ENCODE peak calls at places on chromosome 14, in eight cellular contexts. K is AG08395; X is HTR-8/SVneo; H is germinal center; P is Calu3; N is M059J; J is RWPE1; A is activated T-helper 1 cell treated with anti-CD3 and anti-CD28 coated beads, Interleukin-2, amount 50 U/mL, for 16 hours. T is an unnamed sample.

GRCh38 chr14:80536456-80536855 is 325.2 kb upstream of the DIO2 start:
- DNase-seq in K (no peak), X (no peak), H (no peak), P (no peak), N (no peak), J (no peak), A (no peak), T (no peak)

GRCh38 chr14:23512156-23512555 is 39.4 kb downstream of the ZFHX2 start:
- DNase-seq in K (no peak), X (no peak), H (no peak), P (no peak), N (no peak), J (no peak), A (no peak), T (no peak)

GRCh38 chr14:51472881-51473280 is 178.8 kb upstream of the FRMD6 start:
- DNase-seq in K (no peak), X (no peak), H (no peak), P (peak; percentile 41), N (peak; percentile 74), J (no peak), A (no peak), T (no peak)

GRCh38 chr14:72850360-72850759 is 43.5 kb downstream of the DPF3 start:
- DNase-seq in K (peak; percentile 32), X (no peak), H (no peak), P (peak; percentile 56), N (peak; percentile 15), J (no peak), A (no peak), T (no peak)

GRCh38 chr14:33979613-33980276 is 28.9 kb upstream of the EGLN3 start:
- DNase-seq in K (no peak), X (no peak), H (no peak), P (no peak), N (no peak), J (no peak), A (no peak), T (no peak)

GRCh38 chr14:23640524-23641141 is 4.5 kb downstream of the DHRS2 start:
- DNase-seq in K (peak; percentile 63), X (peak; percentile 51), H (no peak), P (no peak), N (peak; percentile 78), J (no peak), A (no peak), T (no peak)

GRCh38 chr14:54633076-54633475 is 66.1 kb downstream of the SAMD4A start:
- DNase-seq in K (no peak), X (no peak), H (no peak), P (no peak), N (no peak), J (no peak), A (no peak), T (no peak)

GRCh38 chr14:51931308-51931707 is 58.0 kb upstream of the RTRAF start:
- DNase-seq in K (no peak), X (no peak), H (no peak), P (no peak), N (no peak), J (no peak), A (no peak), T (no peak)

GRCh38 chr14:89465894-89466293 is 48.9 kb upstream of the FOXN3 start:
- DNase-seq in K (no peak), X (no peak), H (no peak), P (no peak), N (no peak), J (no peak), A (no peak), T (no peak)

GRCh38 chr14:47674148-47674545 is 1.3 kb downstream of the MDGA2 start:
- DNase-seq in K (no peak), X (no peak), H (no peak), P (no peak), N (no peak), J (no peak), A (no peak), T (no peak)

GRCh38 chr14:52551696-52552062 is 626 bp downstream of the TXNDC16 start:
- DNase-seq in K (peak; percentile 18), X (peak; percentile 29), H (peak; percentile 14), P (no peak), N (peak; percentile 44), J (peak; percentile 20), A (no peak), T (peak; percentile 21)

GRCh38 chr14:105999361-106000028 is 473.1 kb downstream of the TMEM121 start:
- DNase-seq in K (no peak), X (no peak), H (peak; percentile 42), P (peak; percentile 37), N (peak; percentile 44), J (no peak), A (peak; percentile 52), T (peak; percentile 70)

GRCh38 chr14:80275208-80275850 is 64.0 kb upstream of the DIO2 start:
- DNase-seq in K (peak; percentile 36), X (peak; percentile 2), H (no peak), P (no peak), N (peak; percentile 63), J (peak; percentile 9), A (no peak), T (no peak)

GRCh38 chr14:40188006-40188405 is 755.8 kb upstream of the FBXO33 start:
- DNase-seq in K (no peak), X (no peak), H (no peak), P (no peak), N (peak; percentile 48), J (peak; percentile 9), A (no peak), T (no peak)

GRCh38 chr14:71764701-71765347 is 167.4 kb upstream of the RGS6 start:
- DNase-seq in K (peak; percentile 25), X (no peak), H (no peak), P (no peak), N (no peak), J (no peak), A (no peak), T (no peak)

GRCh38 chr14:36238666-36239363 is 62.3 kb upstream of the PTCSC3 start:
- DNase-seq in K (peak; percentile 57), X (peak; percentile 29), H (no peak), P (no peak), N (peak; percentile 86), J (peak; percentile 64), A (no peak), T (no peak)

GRCh38 chr14:49954171-49954631 is 61.3 kb downstream of the ARF6 start:
- DNase-seq in K (peak; percentile 57), X (no peak), H (no peak), P (no peak), N (no peak), J (no peak), A (no peak), T (no peak)

GRCh38 chr14:64845878-64846277 is 33.8 kb downstream of the SPTB start:
- DNase-seq in K (peak; percentile 64), X (peak; percentile 96), H (no peak), P (no peak), N (peak; percentile 72), J (no peak), A (no peak), T (no peak)

T was measured in central memory CD4-positive, alpha-beta T cell.